ENCODE peak calls at places on chromosomes 13 and 19, in five cellular contexts. Y is stomach, O is lower leg skin, W is vagina, I is right lobe of liver. L is an unnamed sample.
A peak's percentile ranks its signal among the peaks of the same experiment; 100 is the strongest.

GRCh38 chr13:23741879-23742510 is 147.2 kb downstream of the MIPEP start:
- DNase-seq in Y (no peak), O (no peak), W (no peak), I (no peak), L (no peak)

GRCh38 chr13:79528759-79529191 is 47.8 kb downstream of the NDFIP2 start:
- DNase-seq in Y (no peak), O (no peak), W (no peak), I (no peak), L (no peak)

GRCh38 chr19:38663957-38664502 is 16.6 kb downstream of the ACTN4 start:
- DNase-seq in Y (no peak), O (no peak), W (no peak), I (no peak), L (peak; percentile 56)

GRCh38 chr13:30145709-30146367 is 161.5 kb downstream of the KATNAL1 start:
- DNase-seq in Y (no peak), O (no peak), W (no peak), I (no peak), L (no peak)

GRCh38 chr13:23953860-23954512 is 56.7 kb upstream of the C1QTNF9B start:
- DNase-seq in Y (no peak), O (no peak), W (no peak), I (no peak), L (no peak)

GRCh38 chr13:20711301-20712044 is 8.0 kb downstream of the IL17D start:
- DNase-seq in Y (no peak), O (no peak), W (peak; percentile 69), I (no peak), L (no peak)

GRCh38 chr19:2858864-2859263 is 8.3 kb upstream of the ZNF556 start:
- DNase-seq in Y (no peak), O (no peak), W (no peak), I (no peak), L (no peak)

GRCh38 chr13:39538826-39539555 is 64.0 kb downstream of the LHFPL6 start:
- DNase-seq in Y (no peak), O (no peak), W (no peak), I (no peak), L (no peak)

GRCh38 chr13:64071352-64071751 is 2655.7 kb upstream of the PCDH20 start:
- DNase-seq in Y (no peak), O (no peak), W (no peak), I (no peak), L (no peak)

GRCh38 chr19:14474827-14475226 is 327 bp downstream of the PTGER1 start:
- DNase-seq in Y (no peak), O (no peak), W (no peak), I (no peak), L (no peak)

GRCh38 chr13:85314686-85315085 is 484.5 kb downstream of the SLITRK6 start:
- DNase-seq in Y (no peak), O (no peak), W (no peak), I (no peak), L (no peak)

GRCh38 chr13:24654741-24655140 is 25.5 kb upstream of the ATP12A start:
- DNase-seq in Y (no peak), O (no peak), W (no peak), I (no peak), L (no peak)

GRCh38 chr13:52096062-52096461 is 32.8 kb downstream of the NEK5 start:
- DNase-seq in Y (no peak), O (no peak), W (no peak), I (no peak), L (no peak)

GRCh38 chr19:15913384-15913783 is 15.5 kb upstream of the CYP4F2 start:
- DNase-seq in Y (peak; percentile 13), O (no peak), W (no peak), I (no peak), L (no peak)

GRCh38 chr13:110680852-110681251 is 25.1 kb downstream of the CARS2 start:
- DNase-seq in Y (no peak), O (no peak), W (no peak), I (no peak), L (no peak)

GRCh38 chr13:62973804-62974203 is 1558.2 kb upstream of the PCDH20 start:
- DNase-seq in Y (no peak), O (no peak), W (no peak), I (no peak), L (no peak)
- TF ChIP-seq POLR2A in Y (no peak), O (no peak), W (no peak), I (no peak), L (no peak)

DNA sequence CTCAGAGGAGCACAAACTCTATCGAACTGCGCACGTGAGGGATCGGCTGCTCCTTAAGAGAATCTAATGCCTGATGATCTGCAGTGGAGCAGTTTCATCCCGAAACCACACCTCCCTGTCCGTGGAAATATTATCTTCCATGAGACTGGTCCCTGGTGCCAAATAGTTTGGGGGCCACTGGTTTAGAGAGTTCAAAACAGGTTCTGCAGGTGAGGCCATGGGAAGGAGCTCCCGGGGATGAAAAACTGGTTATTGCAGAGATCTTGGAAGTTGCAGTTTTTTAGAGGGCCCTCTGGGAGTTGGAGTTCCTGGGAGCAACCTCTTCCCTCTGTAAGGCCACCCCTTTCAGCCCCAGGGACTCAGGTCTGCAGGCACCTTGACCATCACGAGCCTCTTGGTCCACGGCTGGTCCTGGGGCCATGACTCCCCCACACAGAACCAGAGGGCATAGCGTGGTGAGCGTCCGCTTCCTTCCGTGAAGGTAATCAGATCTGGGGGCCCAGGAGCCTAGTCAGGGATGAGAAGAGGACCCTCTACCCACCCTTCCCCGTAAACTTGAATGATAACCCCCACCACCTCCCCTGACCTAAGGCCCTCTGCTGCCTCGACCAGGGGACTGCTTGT is 5.2 kb downstream of the IRF3 start:
- DNase-seq in Y (no peak), O (no peak), W (no peak), I (no peak), L (no peak)
- TF ChIP-seq POLR2A in Y (no peak), O (no peak), W (no peak), I (no peak), L (no peak)

DNA sequence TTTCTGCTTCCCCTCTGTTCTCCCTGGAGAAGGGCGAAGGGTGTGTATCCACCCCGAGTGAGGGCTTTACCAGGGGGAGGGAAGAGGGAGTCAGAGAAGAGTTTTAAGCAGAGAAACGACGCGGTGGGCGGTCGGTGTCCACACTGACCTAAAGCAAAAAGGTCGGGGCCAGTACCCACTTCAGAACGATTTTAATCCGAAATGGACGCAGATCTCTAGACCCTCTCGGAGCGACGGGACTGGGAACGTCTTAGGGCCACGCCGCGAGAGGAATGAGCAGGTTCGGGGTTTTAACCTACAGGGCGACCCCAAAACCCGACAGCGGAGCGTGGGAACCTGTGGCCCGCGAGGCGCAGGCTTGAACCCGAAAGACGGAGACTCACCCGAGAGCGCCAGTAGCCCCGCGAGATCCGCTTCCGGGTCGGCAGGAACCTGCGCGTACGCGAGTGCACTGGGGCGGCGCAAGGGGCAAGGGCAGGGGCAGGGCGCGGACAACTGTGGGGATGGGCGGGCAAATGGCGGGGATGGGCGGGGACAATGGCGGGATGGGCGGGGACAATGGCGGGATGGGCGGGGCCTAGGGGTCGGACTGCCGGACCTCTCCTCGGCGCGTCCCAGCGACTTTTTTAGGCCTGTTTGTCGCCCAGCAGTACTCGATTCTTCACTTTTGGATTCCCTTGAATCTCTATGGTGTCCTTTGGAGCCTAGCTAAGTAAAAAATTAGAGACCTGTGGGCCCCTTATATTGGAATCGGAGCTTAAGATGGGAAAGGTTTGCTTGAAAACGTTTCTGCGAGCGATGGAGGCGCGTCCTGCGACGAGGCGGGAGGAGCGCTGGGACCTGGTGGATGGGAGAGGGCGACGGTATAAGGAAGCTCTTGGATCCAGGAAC is at the start of gene ZNF677:
- DNase-seq in Y (peak; percentile 74), O (peak; percentile 90), W (peak; percentile 87), I (peak; percentile 88), L (peak; percentile 97)
- TF ChIP-seq POLR2A in Y (no peak), O (no peak), W (no peak), I (no peak), L (no peak)

GRCh38 chr19:19372656-19373416 is 32.6 kb upstream of the GATAD2A start:
- DNase-seq in Y (peak; percentile 74), O (peak; percentile 69), W (no peak), I (peak; percentile 75), L (peak; percentile 77)
- TF ChIP-seq POLR2A in Y (no peak), O (no peak), W (no peak), I (peak; percentile 46), L (no peak)

GRCh38 chr19:35742121-35742724 is at the start of gene IGFLR1:
- DNase-seq in Y (peak; percentile 44), O (peak; percentile 47), W (no peak), I (no peak), L (no peak)
- TF ChIP-seq POLR2A in Y (no peak), O (no peak), W (no peak), I (peak; percentile 26), L (no peak)

DNA sequence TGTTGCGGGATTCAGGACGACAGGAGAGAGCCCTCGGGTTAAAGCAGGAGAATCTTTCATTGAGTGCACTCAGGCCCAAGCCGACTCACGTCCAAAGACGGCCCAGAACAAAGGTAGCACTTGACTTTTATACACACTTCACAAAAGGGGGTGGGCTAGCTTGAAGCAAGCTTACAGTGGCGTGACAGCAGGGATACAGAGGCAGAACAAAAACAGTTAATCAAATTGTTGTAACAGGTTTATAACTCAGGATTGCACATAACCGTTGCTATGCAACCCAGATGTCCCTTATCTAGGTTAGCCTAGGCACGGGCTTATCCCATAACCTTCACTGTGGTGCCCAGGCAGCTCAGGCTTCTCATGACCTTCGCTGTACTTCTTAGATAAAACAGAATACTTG is 2.0 kb downstream of the MED25 start:
- DNase-seq in Y (peak; percentile 47), O (no peak), W (no peak), I (no peak), L (no peak)
- TF ChIP-seq POLR2A in Y (no peak), O (no peak), W (no peak), I (no peak), L (no peak)

DNA sequence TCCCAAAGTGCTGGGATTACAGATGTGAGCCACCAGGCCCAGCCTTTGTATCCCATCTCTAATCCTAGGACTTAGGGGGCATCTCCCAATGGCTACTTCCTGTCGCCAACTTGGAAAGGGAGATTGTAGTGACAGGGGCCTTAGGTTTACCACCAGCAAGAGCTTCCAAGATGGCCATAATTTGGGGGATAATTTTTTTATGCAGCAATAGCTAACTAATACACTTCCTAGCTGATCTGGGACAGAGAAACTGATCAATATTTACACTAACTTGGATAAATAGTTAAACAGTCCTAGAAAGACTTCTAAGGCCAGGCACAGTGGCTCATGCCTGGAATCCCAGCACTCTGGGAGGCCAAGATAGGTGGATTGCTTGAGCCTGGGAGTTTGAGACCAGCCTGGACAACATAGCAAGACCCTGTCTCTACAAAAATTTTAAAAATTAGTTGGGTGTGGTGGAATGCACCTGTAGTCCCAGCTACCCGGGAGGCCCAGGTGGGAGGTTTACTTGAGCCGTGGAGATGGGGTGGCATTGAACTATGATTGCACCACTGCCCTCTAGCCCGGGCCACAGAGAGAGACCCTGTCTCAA is 5.3 kb upstream of the COLGALT1 start:
- DNase-seq in Y (no peak), O (no peak), W (no peak), I (no peak), L (no peak)
- TF ChIP-seq POLR2A in Y (no peak), O (no peak), W (no peak), I (no peak), L (no peak)

DNA sequence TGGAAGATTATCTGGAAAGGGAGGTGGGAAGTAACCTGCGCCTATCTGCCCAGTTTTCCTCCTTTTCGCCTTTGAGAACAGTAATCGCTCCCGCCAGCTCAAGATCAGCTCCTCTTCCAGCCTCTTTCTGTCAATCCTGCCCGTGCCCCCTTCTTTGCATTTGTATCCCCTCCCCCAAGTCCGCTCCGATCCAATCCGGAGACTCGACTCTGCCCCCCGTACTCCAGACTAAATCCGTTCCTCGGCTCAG is 327 bp upstream of the RAB4B start:
- DNase-seq in Y (no peak), O (no peak), W (no peak), I (no peak), L (no peak)
- TF ChIP-seq POLR2A in Y (no peak), O (no peak), W (peak; percentile 67), I (peak; percentile 64), L (no peak)

L was measured in heart left ventricle.